ENCODE peak calls at places on chromosomes 2 and 18, in ten cellular contexts. G, E, Y, A, I, O, T, M, F and L are unnamed samples. For H3K4me1, the result is how much of the 10 kb centered on the place peaks cover.

GRCh38 chr18:34965511-34965910 is 75.7 kb upstream of the MAPRE2 start:
- DNase-seq in I (no peak), G (no peak), E (no peak), T (no peak), F (no peak), M (no peak), Y (no peak), O (no peak), A (no peak), L (no peak)

GRCh38 chr18:77067315-77068061 is 65.1 kb downstream of the MBP start:
- DNase-seq in T (peak), Y (no peak), F (no peak), M (no peak), G (peak), E (peak), I (no peak), A (no peak), O (peak), L (peak)

GRCh38 chr2:232260075-232260474 is 118.5 kb upstream of the ALPP start:
- DNase-seq in O (no peak), M (no peak), T (no peak), E (peak), F (peak), Y (no peak), I (no peak), A (no peak), G (peak), L (no peak)

GRCh38 chr2:20657522-20658235 is 6.8 kb upstream of the HS1BP3 start:
- DNase-seq in A (no peak), M (no peak), I (no peak), Y (no peak), G (no peak), O (peak), T (peak), E (no peak), F (no peak), L (no peak)

GRCh38 chr2:169661263-169661662 is 32.9 kb downstream of the CFAP210 start:
- DNase-seq in I (no peak), G (no peak), O (no peak), F (no peak), Y (no peak), E (no peak), T (no peak), M (no peak), A (no peak), L (no peak)

GRCh38 chr2:133352719-133353118 is 215.5 kb downstream of the NCKAP5 start:
- DNase-seq in I (no peak), G (peak), Y (no peak), A (no peak), F (no peak), T (no peak), O (no peak), E (no peak), M (no peak), L (no peak)

GRCh38 chr2:56337342-56337741 is 153.6 kb downstream of the CCDC85A start:
- DNase-seq in M (no peak), F (no peak), G (peak), E (peak), O (no peak), A (no peak), T (no peak), Y (no peak), I (no peak), L (no peak)

GRCh38 chr2:73451263-73451972 is 65.8 kb downstream of the ALMS1 start:
- DNase-seq in F (no peak), G (no peak), Y (no peak), I (no peak), E (no peak), A (no peak), O (no peak), T (no peak), M (peak), L (no peak)

GRCh38 chr2:133777607-133778006 is 209.3 kb upstream of the NCKAP5 start:
- DNase-seq in Y (no peak), M (no peak), I (no peak), O (no peak), A (no peak), G (no peak), E (no peak), T (no peak), F (peak), L (no peak)

GRCh38 chr2:128374001-128374710 is 55.5 kb upstream of the HS6ST1 start:
- DNase-seq in I (no peak), F (peak), A (no peak), O (peak), Y (no peak), G (no peak), T (no peak), E (peak), M (no peak), L (no peak)

GRCh38 chr18:76747676-76748075 is 74.7 kb upstream of the ZNF236 start:
- DNase-seq in I (no peak), O (no peak), G (no peak), A (no peak), F (no peak), E (no peak), M (no peak), T (no peak), Y (no peak), L (no peak)

GRCh38 chr2:234494361-234495075 is 2.4 kb downstream of the ARL4C start:
- DNase-seq in E (peak), O (no peak), G (peak), I (no peak), Y (peak), A (no peak), F (peak), T (no peak), M (peak), L (no peak)

GRCh38 chr2:20509766-20510490 is 63.1 kb downstream of the RHOB start:
- DNase-seq in G (peak), F (peak), E (peak), O (no peak), M (peak), Y (peak), T (peak), I (peak), A (no peak), L (no peak)

GRCh38 chr2:121567957-121568409 is 37.3 kb downstream of the RNU4ATAC start:
- DNase-seq in A (no peak), F (no peak), Y (no peak), T (no peak), E (peak), I (no peak), G (no peak), M (no peak), O (no peak), L (no peak)

GRCh38 chr18:11955299-11956029 is 25.8 kb upstream of the IMPA2 start:
- DNase-seq in F (peak), T (peak), A (peak), G (peak), M (no peak), I (no peak), Y (peak), O (no peak), E (peak), L (peak)

GRCh38 chr2:10279946-10280463 is 22.7 kb upstream of the HPCAL1 start:
- DNase-seq in F (no peak), O (peak), E (no peak), Y (no peak), I (no peak), M (no peak), G (no peak), A (no peak), T (no peak), L (peak)

GRCh38 chr2:167294031-167294774 is 405.9 kb downstream of the XIRP2 start:
- DNase-seq in F (peak), I (no peak), T (no peak), A (no peak), E (peak), O (peak), M (no peak), G (peak), Y (peak), L (peak)

GRCh38 chr2:65991864-65992554 is 442.9 kb upstream of the MEIS1 start:
- DNase-seq in O (no peak), T (no peak), F (no peak), E (peak), Y (no peak), I (no peak), M (no peak), A (no peak), G (no peak), L (no peak)

GRCh38 chr2:134835471-134835870 is 2.9 kb upstream of the ACMSD start:
- DNase-seq in O (no peak), G (no peak), M (no peak), E (no peak), F (no peak), I (no peak), A (no peak), Y (no peak), T (no peak), L (no peak)

GRCh38 chr2:175926272-175926671 is 75.8 kb downstream of the LNPK start:
- DNase-seq in Y (no peak), T (no peak), M (no peak), I (no peak), A (no peak), G (no peak), E (no peak), F (peak), O (no peak), L (no peak)

GRCh38 chr2:202238234-202239197 is at the start of gene SUMO1:
- DNase-seq in M (peak), T (peak), F (peak), O (peak), Y (peak), I (peak), A (peak), E (peak), G (peak), L (peak)

GRCh38 chr2:40369619-40370397 is 82.1 kb downstream of the SLC8A1 start:
- DNase-seq in Y (no peak), A (no peak), I (no peak), F (no peak), E (no peak), M (no peak), O (no peak), T (no peak), G (no peak), L (no peak)

GRCh38 chr2:238865744-238866355 is 18.0 kb downstream of the TWIST2 start:
- DNase-seq in O (peak), E (no peak), M (no peak), G (no peak), I (no peak), Y (peak), T (no peak), A (no peak), F (no peak), L (no peak)

GRCh38 chr2:105797298-105797819 is 52.6 kb downstream of the NCK2 start:
- DNase-seq in O (no peak), A (no peak), T (no peak), I (no peak), F (peak), E (no peak), M (peak), G (peak), Y (peak), L (no peak)

GRCh38 chr2:96531366-96531765 is 5.2 kb upstream of the ARID5A start:
- DNase-seq in M (no peak), G (no peak), O (no peak), I (no peak), T (no peak), F (no peak), E (no peak), Y (peak), A (no peak), L (no peak)

GRCh38 chr18:78948221-78948620 is 31.4 kb upstream of the SALL3 start:
- DNase-seq in T (no peak), O (no peak), Y (no peak), M (no peak), F (no peak), G (no peak), A (no peak), E (no peak), I (no peak), L (no peak)
- TF ChIP-seq CTCF in T (no peak), O (no peak), Y (no peak), M (no peak), F (no peak), G (no peak), A (no peak), E (no peak), I (no peak), L (no peak)

GRCh38 chr2:68238955-68239822 is 13.1 kb downstream of the PPP3R1 start:
- DNase-seq in T (no peak), Y (no peak), G (no peak), A (no peak), I (no peak), O (no peak), E (no peak), F (no peak), M (no peak), L (no peak)
- H3K4me1 ChIP-seq in T (under half), Y (under half), G (half or more), A (half or more), I (under half), O (under half), E (under half), F (half or more), M (under half), L (half or more)

GRCh38 chr2:26561376-26561775 is 79.8 kb downstream of the CIB4 start:
- DNase-seq in A (no peak), T (no peak), Y (peak), F (no peak), O (peak), E (no peak), M (no peak), G (no peak), I (no peak), L (peak)

GRCh38 chr2:26563686-26564085 is 77.5 kb downstream of the CIB4 start:
- DNase-seq in I (no peak), T (no peak), M (no peak), G (no peak), E (no peak), Y (no peak), F (no peak), A (no peak), O (peak), L (no peak)

GRCh38 chr2:26562811-26563645 is 78.1 kb downstream of the CIB4 start:
- DNase-seq in G (peak), M (no peak), O (peak), T (no peak), I (no peak), A (peak), Y (peak), E (no peak), F (no peak), L (peak)

GRCh38 chr2:26560892-26561291 is 80.3 kb downstream of the CIB4 start:
- DNase-seq in A (no peak), T (no peak), M (no peak), F (no peak), O (peak), Y (peak), E (no peak), I (no peak), G (no peak), L (no peak)

DNA sequence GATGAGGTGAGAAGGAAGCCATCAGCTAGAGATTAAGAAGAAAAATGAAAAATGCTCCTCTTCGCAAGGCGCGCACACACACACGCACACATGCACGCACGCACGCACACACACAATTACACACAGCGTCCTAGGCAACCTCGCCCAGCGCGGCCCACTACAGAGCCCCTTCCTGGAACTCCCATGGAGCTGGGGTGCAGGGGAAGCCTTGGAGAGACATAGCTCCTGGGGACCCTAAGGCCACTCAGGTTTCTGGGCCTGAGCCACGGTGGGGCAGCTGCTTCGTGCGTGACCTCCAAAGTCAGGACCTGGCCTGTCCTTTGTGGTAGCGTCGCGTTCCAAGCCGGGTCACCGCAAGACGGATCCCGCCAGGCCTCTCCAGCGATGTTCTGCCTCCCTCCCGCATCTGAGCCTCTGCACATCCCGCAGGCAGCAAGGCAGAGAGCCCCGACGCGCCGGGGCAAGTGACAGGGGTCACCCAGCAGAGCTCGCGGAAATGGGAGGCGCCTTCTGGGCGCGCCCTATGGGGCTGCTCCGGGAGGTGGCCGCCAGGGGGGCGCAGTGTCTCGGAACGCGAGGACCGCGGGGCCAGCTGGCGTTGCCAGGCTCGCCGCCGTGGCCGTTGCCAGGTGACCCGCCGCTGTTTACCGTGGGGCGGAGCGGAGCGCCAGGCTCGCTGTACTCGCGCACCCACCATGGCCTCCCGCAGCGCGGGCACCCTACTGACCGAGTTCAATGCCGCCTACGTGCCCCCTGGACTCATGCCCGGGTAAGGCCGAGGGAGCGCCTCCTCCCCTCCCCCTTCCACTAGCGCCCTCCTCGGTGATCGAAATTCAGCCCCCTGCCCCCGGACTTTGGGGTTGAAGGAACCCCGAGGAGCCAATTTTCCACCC is 79.0 kb downstream of the CIB4 start:
- DNase-seq in A (no peak), E (no peak), Y (peak), M (no peak), T (no peak), F (no peak), G (peak), O (peak), I (no peak), L (peak)
- TF ChIP-seq CTCF in A (peak), E (no peak), Y (peak), M (no peak), T (peak), F (peak), G (peak), O (peak), I (no peak), L (peak)

GRCh38 chr2:146870691-146871090 is 974.1 kb upstream of the ACVR2A start:
- DNase-seq in A (no peak), M (no peak), O (no peak), I (no peak), F (no peak), T (no peak), E (no peak), Y (no peak), G (no peak), L (no peak)
- H3K4me1 ChIP-seq in A (under half), M (under half), O (under half), I (under half), F (under half), T (under half), E (under half), Y (under half), G (under half), L (under half)